ENCODE peak calls at places on chromosomes 13 and 19, in eight cellular contexts. E is esophagus muscularis mucosa, O is spleen, R is uterus, J is stomach, L is A549, T is body of pancreas, F is NB4. K is an unnamed sample.

GRCh38 chr13:114334305-114335053 is 20.2 kb downstream of the CHAMP1 start:
- DNase-seq in T (no peak), O (no peak), J (no peak), L (no peak), E (no peak), F (no peak), R (no peak), K (no peak)

GRCh38 chr19:50003810-50004419 is 21.3 kb downstream of the VRK3 start:
- DNase-seq in R (peak), F (peak), L (peak), O (no peak), J (peak), E (no peak), T (no peak), K (peak)

GRCh38 chr13:72072223-72072622 is 205.2 kb upstream of the DACH1 start:
- DNase-seq in O (no peak), F (no peak), R (no peak), L (no peak), J (no peak), E (no peak), T (no peak), K (no peak)

GRCh38 chr19:11286312-11286974 is 9.5 kb upstream of the TSPAN16 start:
- DNase-seq in T (no peak), R (no peak), O (no peak), E (no peak), F (peak), J (no peak), L (no peak), K (no peak)

GRCh38 chr19:18932216-18932841 is 8.7 kb downstream of the HOMER3 start:
- DNase-seq in O (peak), T (peak), F (peak), E (no peak), R (peak), L (peak), J (peak), K (no peak)

GRCh38 chr19:56142087-56142787 is 1.1 kb downstream of the ZNF444 start:
- DNase-seq in F (no peak), J (peak), T (peak), L (no peak), E (no peak), R (no peak), O (no peak), K (no peak)

GRCh38 chr19:30096596-30097370 is 154.7 kb downstream of the URI1 start:
- DNase-seq in E (no peak), J (no peak), F (no peak), T (no peak), L (no peak), O (peak), R (no peak), K (no peak)

GRCh38 chr13:99312493-99312883 is 5.3 kb upstream of the GPR183 start:
- DNase-seq in L (no peak), F (peak), E (no peak), T (peak), O (no peak), R (peak), J (no peak), K (no peak)

GRCh38 chr13:33771296-33771695 is 46.7 kb upstream of the RFC3 start:
- DNase-seq in F (no peak), R (no peak), T (no peak), E (no peak), L (no peak), O (no peak), J (no peak), K (no peak)

GRCh38 chr19:29128203-29128602 is 84.7 kb downstream of the UQCRFS1 start:
- DNase-seq in F (no peak), L (no peak), T (no peak), O (no peak), J (no peak), E (no peak), R (no peak), K (no peak)

GRCh38 chr13:95099541-95099940 is 201.7 kb downstream of the ABCC4 start:
- DNase-seq in T (no peak), J (peak), L (peak), R (no peak), E (no peak), F (no peak), O (no peak), K (no peak)

GRCh38 chr19:3783660-3784584 is 2.3 kb downstream of the MATK start:
- DNase-seq in R (no peak), F (peak), L (peak), E (no peak), O (peak), T (no peak), J (no peak), K (no peak)

GRCh38 chr19:1086618-1087017 is 8.6 kb downstream of the POLR2E start:
- DNase-seq in R (no peak), O (no peak), J (no peak), L (no peak), F (no peak), T (no peak), E (no peak), K (no peak)

GRCh38 chr19:2841858-2842574 is 741 bp downstream of the ZNF555 start:
- DNase-seq in L (no peak), E (no peak), T (no peak), R (no peak), O (peak), F (peak), J (no peak), K (no peak)

GRCh38 chr13:25217023-25217909 is 45.2 kb upstream of the AMER2 start:
- DNase-seq in R (no peak), T (no peak), O (no peak), L (peak), J (no peak), E (no peak), F (no peak), K (peak)

GRCh38 chr19:41306394-41306793 is 3.6 kb upstream of the CCDC97 start:
- DNase-seq in L (no peak), E (no peak), J (no peak), T (no peak), F (no peak), R (no peak), O (no peak), K (no peak)

GRCh38 chr13:108402850-108403249 is 133.3 kb downstream of the TNFSF13B start:
- DNase-seq in L (no peak), F (no peak), O (no peak), T (no peak), R (no peak), J (no peak), E (no peak), K (no peak)

GRCh38 chr13:21069561-21070004 is 8.2 kb upstream of the LATS2 start:
- DNase-seq in L (peak), R (peak), F (peak), O (no peak), E (peak), J (no peak), T (no peak), K (peak)

GRCh38 chr13:94248454-94249233 is 230.8 kb downstream of the DCT start:
- DNase-seq in E (no peak), R (no peak), L (no peak), J (no peak), T (no peak), F (no peak), O (no peak), K (no peak)

GRCh38 chr19:56367829-56368711 is 25.3 kb downstream of the ZNF582 start:
- DNase-seq in J (peak), R (peak), O (peak), L (peak), F (peak), E (peak), T (peak), K (no peak)

GRCh38 chr19:44653977-44654784 is 10.5 kb downstream of the PVR start:
- DNase-seq in R (peak), L (peak), T (peak), O (peak), J (peak), F (peak), E (no peak), K (peak)

GRCh38 chr19:47470447-47471195 is 1.1 kb downstream of the SLC8A2 start:
- DNase-seq in L (no peak), R (no peak), F (no peak), T (no peak), E (no peak), O (no peak), J (no peak), K (no peak)

GRCh38 chr13:27783111-27783510 is 9.2 kb upstream of the GSX1 start:
- DNase-seq in O (no peak), J (no peak), F (no peak), R (no peak), L (peak), T (peak), E (no peak), K (no peak)

GRCh38 chr13:41700790-41701310 is 243.5 kb downstream of the RGCC start:
- DNase-seq in F (peak), T (peak), J (no peak), L (peak), E (no peak), O (no peak), R (no peak), K (no peak)

GRCh38 chr19:15109768-15110417 is 2.7 kb downstream of the SYDE1 start:
- DNase-seq in L (no peak), R (no peak), T (no peak), E (no peak), O (no peak), J (no peak), F (no peak), K (no peak)

GRCh38 chr13:99894835-99895427 is 76.6 kb downstream of the ZIC5 start:
- DNase-seq in F (no peak), T (no peak), J (no peak), O (no peak), L (no peak), E (no peak), R (no peak), K (no peak)

GRCh38 chr13:99743079-99743478 is 228.5 kb downstream of the ZIC5 start:
- DNase-seq in R (no peak), J (no peak), F (no peak), O (no peak), E (no peak), T (no peak), L (no peak), K (no peak)

GRCh38 chr13:113350065-113350937 is 13.6 kb downstream of the GRTP1 start:
- DNase-seq in R (no peak), L (peak), O (peak), F (peak), E (no peak), T (no peak), J (no peak), K (no peak)

GRCh38 chr19:16599655-16600346 is 27.6 kb upstream of the SLC35E1 start:
- DNase-seq in T (no peak), L (no peak), E (no peak), O (no peak), F (no peak), R (no peak), J (no peak), K (no peak)

GRCh38 chr19:6211632-6212402 is 68.0 kb downstream of the MLLT1 start:
- DNase-seq in O (no peak), R (no peak), T (no peak), L (no peak), J (no peak), F (no peak), E (no peak), K (no peak)

GRCh38 chr19:55695511-55696290 is 20.7 kb downstream of the EPN1 start:
- DNase-seq in L (no peak), T (no peak), E (no peak), J (no peak), R (no peak), O (peak), F (no peak), K (no peak)

GRCh38 chr19:43532571-43532961 is 422 bp upstream of the ZNF575 start:
- DNase-seq in E (no peak), O (peak), R (peak), T (peak), L (no peak), F (no peak), J (peak), K (peak)

GRCh38 chr13:38758278-38758677 is 71.4 kb downstream of the FREM2 start:
- DNase-seq in F (no peak), T (no peak), J (no peak), R (no peak), E (no peak), L (no peak), O (no peak), K (no peak)
- TF ChIP-seq POLR2A in F (no peak), T (no peak), J (no peak), R (no peak), E (no peak), L (no peak), O (no peak), K (no peak)

GRCh38 chr13:110310541-110311491 is 3.7 kb downstream of the COL4A2 start:
- DNase-seq in J (no peak), L (no peak), E (no peak), R (peak), F (no peak), T (no peak), O (no peak), K (no peak)

GRCh38 chr13:110314516-110315245 is 7.6 kb downstream of the COL4A2 start:
- DNase-seq in L (no peak), T (no peak), O (no peak), F (no peak), E (no peak), R (no peak), J (no peak), K (no peak)

GRCh38 chr13:110311721-110312668 is 4.9 kb downstream of the COL4A2 start:
- DNase-seq in J (no peak), E (no peak), R (peak), F (no peak), T (no peak), O (no peak), L (no peak), K (no peak)

GRCh38 chr13:110309661-110310524 is 2.8 kb downstream of the COL4A2 start:
- DNase-seq in F (no peak), T (no peak), E (no peak), R (no peak), O (no peak), L (no peak), J (no peak), K (no peak)

DNA sequence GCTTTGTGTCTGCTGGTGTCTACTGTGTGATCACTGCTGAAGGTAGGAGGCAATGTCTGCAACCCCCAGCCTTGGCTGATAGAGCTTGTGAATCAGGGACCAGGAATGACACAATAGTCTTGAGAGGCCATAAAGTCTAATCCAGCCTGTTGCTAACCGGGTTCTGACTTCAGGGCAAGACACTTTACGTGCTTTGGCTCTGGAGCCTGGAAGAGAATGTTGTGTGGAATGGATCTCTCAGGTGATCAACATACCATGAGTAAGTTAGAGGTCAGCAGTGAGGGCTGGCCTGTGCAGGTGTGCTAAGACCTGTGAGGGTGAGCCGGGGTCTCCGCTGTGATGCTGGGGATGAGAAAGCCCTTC is 5.6 kb downstream of the COL4A2 start:
- DNase-seq in R (peak), F (peak), T (no peak), O (no peak), J (no peak), E (no peak), L (peak), K (peak)
- TF ChIP-seq POLR2A in R (no peak), F (no peak), T (no peak), O (no peak), J (no peak), E (no peak), L (no peak), K (no peak)

DNA sequence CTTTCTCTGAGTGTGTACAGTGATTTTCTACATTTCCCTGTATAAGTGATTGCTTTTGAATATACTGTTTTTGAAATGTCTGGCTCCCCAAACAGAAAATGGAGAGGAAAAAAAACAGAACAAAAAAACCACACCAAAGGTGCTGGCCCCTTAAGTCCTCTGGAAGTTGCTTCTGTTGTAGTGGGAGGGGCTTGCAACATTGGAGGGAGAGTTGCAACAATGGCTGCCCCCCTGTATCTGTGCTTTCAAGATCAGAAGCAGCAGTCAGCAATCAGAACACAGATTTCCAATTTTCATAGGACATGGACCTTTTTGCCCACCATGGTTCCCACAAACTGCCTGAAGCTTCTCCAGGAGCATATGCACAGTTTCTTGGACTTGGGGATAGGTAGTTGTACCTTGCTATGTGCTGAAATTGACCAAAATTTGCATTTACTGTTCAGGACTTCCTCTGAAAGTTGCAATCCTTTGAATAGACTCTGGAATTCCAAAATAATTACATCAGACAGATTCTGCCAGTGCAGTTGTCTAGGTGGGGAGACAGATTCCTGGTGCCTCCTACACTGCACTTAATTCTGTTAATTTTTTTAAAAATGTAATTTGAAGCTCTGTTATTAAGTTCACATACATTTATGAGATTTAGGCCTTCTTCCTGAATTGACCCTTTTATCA is 13.8 kb downstream of the BIVM start:
- DNase-seq in F (peak), T (no peak), L (no peak), J (no peak), O (no peak), R (no peak), E (no peak), K (peak)
- TF ChIP-seq POLR2A in F (no peak), T (no peak), L (no peak), J (no peak), O (no peak), R (no peak), E (no peak), K (no peak)

GRCh38 chr19:36025541-36025940 is 7.1 kb downstream of the CLIP3 start:
- DNase-seq in O (no peak), J (no peak), T (no peak), F (no peak), L (no peak), R (no peak), E (no peak), K (no peak)
- TF ChIP-seq POLR2A in O (no peak), J (no peak), T (no peak), F (no peak), L (no peak), R (no peak), E (no peak), K (no peak)

GRCh38 chr13:51840141-51840540 is 4.8 kb downstream of the TMEM272 start:
- DNase-seq in L (no peak), F (no peak), T (no peak), E (no peak), O (no peak), J (no peak), R (no peak), K (no peak)
- TF ChIP-seq POLR2A in L (no peak), F (no peak), T (no peak), E (no peak), O (no peak), J (no peak), R (no peak), K (no peak)

GRCh38 chr19:4794971-4795370 is 3.4 kb downstream of the FEM1A start:
- DNase-seq in L (no peak), O (no peak), R (no peak), J (no peak), E (no peak), F (no peak), T (no peak), K (no peak)
- TF ChIP-seq POLR2A in L (no peak), O (no peak), R (no peak), J (no peak), E (no peak), F (no peak), T (no peak), K (no peak)

K was measured in H54.